ENCODE peak calls at places on chromosomes 11 and 22, in four cellular contexts. E, N, P and L are unnamed samples.

GRCh38 chr11:110431212-110432073 is 1.7 kb downstream of the FDX1 start:
- DNase-seq in E (peak), N (no peak), P (no peak), L (peak)

GRCh38 chr11:10309163-10310093 is 4.6 kb downstream of the ADM start:
- DNase-seq in E (peak), N (peak), P (peak), L (peak)

GRCh38 chr11:15967166-15967565 is 389.2 kb downstream of the SOX6 start:
- DNase-seq in E (peak), N (no peak), P (peak), L (peak)

GRCh38 chr11:75262961-75263852 is 22.6 kb downstream of the TPBGL start:
- DNase-seq in E (no peak), N (no peak), P (no peak), L (no peak)

GRCh38 chr11:79007811-79008294 is 433.0 kb downstream of the TENM4 start:
- DNase-seq in E (no peak), N (no peak), P (no peak), L (no peak)

GRCh38 chr22:38144025-38144405 is 33.5 kb upstream of the BAIAP2L2 start:
- DNase-seq in E (no peak), N (no peak), P (no peak), L (no peak)

GRCh38 chr22:27135582-27135981 is 478.2 kb downstream of the MIAT start:
- DNase-seq in E (peak), N (no peak), P (no peak), L (peak)

GRCh38 chr11:75467881-75468280 is 34.9 kb upstream of the KLHL35 start:
- DNase-seq in E (no peak), N (no peak), P (no peak), L (no peak)

GRCh38 chr22:30008401-30008800 is 71.9 kb upstream of the HORMAD2 start:
- DNase-seq in E (no peak), N (no peak), P (no peak), L (no peak)

GRCh38 chr11:63761870-63762661 is 6.5 kb downstream of the ZFTA start:
- DNase-seq in E (no peak), N (peak), P (peak), L (no peak)

GRCh38 chr22:30239421-30240405 is 6.8 kb downstream of the LIF start:
- DNase-seq in E (no peak), N (no peak), P (no peak), L (no peak)

GRCh38 chr11:6249822-6250555 is 9.6 kb upstream of the CCKBR start:
- DNase-seq in E (peak), N (peak), P (peak), L (peak)

GRCh38 chr11:17208257-17208999 is 642 bp upstream of the PIK3C2A start:
- DNase-seq in E (peak), N (no peak), P (peak), L (peak)

GRCh38 chr22:49992921-49993648 is 19.5 kb downstream of the IL17REL start:
- DNase-seq in E (peak), N (peak), P (peak), L (peak)

GRCh38 chr22:28955817-28956216 is 72.4 kb downstream of the ZNRF3 start:
- DNase-seq in E (no peak), N (no peak), P (no peak), L (no peak)

GRCh38 chr11:97856666-97857065 is 1164.1 kb upstream of the CNTN5 start:
- DNase-seq in E (no peak), N (no peak), P (no peak), L (no peak)

GRCh38 chr22:50051930-50052329 is 6.2 kb downstream of the TTLL8 start:
- DNase-seq in E (no peak), N (no peak), P (no peak), L (no peak)

GRCh38 chr11:120532511-120533196 is 21.1 kb downstream of the GRIK4 start:
- DNase-seq in E (peak), N (no peak), P (no peak), L (no peak)

GRCh38 chr11:3368199-3368598 is 10.7 kb downstream of the ZNF195 start:
- DNase-seq in E (no peak), N (no peak), P (no peak), L (no peak)

GRCh38 chr11:14446701-14447169 is 52.9 kb downstream of the COPB1 start:
- DNase-seq in E (no peak), N (no peak), P (no peak), L (peak)

GRCh38 chr22:30015229-30015797 is 65.0 kb upstream of the HORMAD2 start:
- DNase-seq in E (no peak), N (no peak), P (no peak), L (peak)

GRCh38 chr11:20839231-20839630 is 169.8 kb downstream of the NELL1 start:
- DNase-seq in E (no peak), N (no peak), P (no peak), L (no peak)

GRCh38 chr22:49531533-49531895 is 296.2 kb downstream of the BRD1 start:
- DNase-seq in E (no peak), N (no peak), P (no peak), L (no peak)

GRCh38 chr22:31442768-31443489 is 43.5 kb downstream of the DRG1 start:
- DNase-seq in E (no peak), N (no peak), P (peak), L (no peak)

GRCh38 chr11:125188021-125188420 is 23.5 kb downstream of the PKNOX2 start:
- DNase-seq in E (no peak), N (no peak), P (no peak), L (peak)

GRCh38 chr11:75142714-75143419 is 8.0 kb upstream of the SLCO2B1 start:
- DNase-seq in E (peak), N (peak), P (peak), L (peak)

GRCh38 chr22:20550851-20551744 is 43.7 kb downstream of the MED15 start:
- DNase-seq in E (peak), N (peak), P (peak), L (peak)

GRCh38 chr22:20552913-20553401 is 45.5 kb downstream of the MED15 start:
- DNase-seq in E (peak), N (no peak), P (peak), L (no peak)

GRCh38 chr22:20550057-20550817 is 42.8 kb downstream of the MED15 start:
- DNase-seq in E (no peak), N (no peak), P (no peak), L (no peak)

GRCh38 chr22:20552450-20552894 is 45.1 kb downstream of the MED15 start:
- DNase-seq in E (peak), N (peak), P (peak), L (no peak)

DNA sequence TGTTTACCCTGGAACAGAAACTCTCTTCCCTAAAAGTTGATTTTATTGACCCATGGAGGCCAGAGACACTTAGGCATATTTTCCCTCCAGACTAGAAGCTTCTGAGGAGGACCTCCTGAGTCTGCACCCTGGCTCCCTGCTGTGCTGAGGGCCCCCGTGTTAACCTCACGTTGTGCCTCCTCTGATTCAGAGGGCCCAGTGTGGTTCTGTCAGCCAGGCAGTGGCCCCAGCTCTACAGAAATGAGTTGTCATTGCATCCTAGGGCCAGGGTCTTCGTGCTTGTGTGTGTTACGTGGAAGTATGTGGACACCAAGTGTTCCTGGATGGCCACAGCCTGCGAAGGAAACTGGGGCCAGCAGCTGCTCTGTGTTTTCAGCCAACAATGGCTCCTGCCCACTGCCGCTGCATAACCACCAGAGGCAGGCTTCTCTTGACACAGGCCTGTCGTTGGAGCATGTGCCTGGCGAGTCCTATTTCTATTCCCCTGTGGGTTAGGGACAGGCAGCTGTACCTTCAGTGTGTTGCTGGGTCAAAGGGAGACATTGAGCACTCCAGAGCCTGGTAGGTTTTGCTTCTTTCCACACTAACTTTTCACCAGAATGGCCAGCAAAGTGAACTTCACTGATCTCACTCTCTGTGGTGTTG is 44.5 kb downstream of the MED15 start:
- DNase-seq in E (no peak), N (peak), P (peak), L (no peak)
- H3K4me3 ChIP-seq in E (no peak), N (peak), P (no peak), L (no peak)

GRCh38 chr11:708511-708910 is 2.5 kb downstream of the EPS8L2 start:
- DNase-seq in E (no peak), N (no peak), P (no peak), L (no peak)
- H3K4me3 ChIP-seq in E (no peak), N (no peak), P (no peak), L (no peak)

GRCh38 chr11:101128571-101129202 is 926 bp downstream of the PGR start:
- DNase-seq in E (no peak), N (peak), P (peak), L (no peak)

GRCh38 chr11:101126551-101127347 is 2.9 kb downstream of the PGR start:
- DNase-seq in E (peak), N (peak), P (peak), L (no peak)

GRCh38 chr11:101129203-101129943 is at the start of gene PGR:
- DNase-seq in E (no peak), N (peak), P (peak), L (no peak)

GRCh38 chr11:101127699-101128570 is 1.7 kb downstream of the PGR start:
- DNase-seq in E (no peak), N (peak), P (peak), L (no peak)

DNA sequence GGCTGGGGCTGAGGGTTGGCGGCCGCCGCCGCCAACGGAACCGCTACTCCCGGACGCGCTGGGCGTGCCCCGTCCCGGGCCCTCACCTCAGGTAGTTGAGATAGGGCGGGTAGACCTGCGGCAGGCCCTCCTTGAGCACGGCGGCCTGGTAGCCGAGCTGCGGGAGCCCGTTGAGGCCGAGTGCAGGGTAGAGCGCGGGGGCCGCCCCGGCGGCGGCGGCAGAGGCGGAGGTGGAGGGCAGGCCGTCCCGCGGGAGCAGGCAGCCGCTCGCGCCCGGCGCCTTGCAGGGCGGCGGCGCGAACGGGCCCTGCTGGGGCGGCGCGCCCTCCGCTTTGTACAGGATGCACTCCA is 2.3 kb downstream of the PGR start:
- DNase-seq in E (no peak), N (peak), P (peak), L (no peak)
- H3K4me3 ChIP-seq in E (peak), N (peak), P (peak), L (peak)

GRCh38 chr11:86064236-86064803 is 4.6 kb downstream of the PICALM start:
- DNase-seq in E (no peak), N (no peak), P (no peak), L (peak)
- H3K4me3 ChIP-seq in E (no peak), N (peak), P (peak), L (no peak)

DNA sequence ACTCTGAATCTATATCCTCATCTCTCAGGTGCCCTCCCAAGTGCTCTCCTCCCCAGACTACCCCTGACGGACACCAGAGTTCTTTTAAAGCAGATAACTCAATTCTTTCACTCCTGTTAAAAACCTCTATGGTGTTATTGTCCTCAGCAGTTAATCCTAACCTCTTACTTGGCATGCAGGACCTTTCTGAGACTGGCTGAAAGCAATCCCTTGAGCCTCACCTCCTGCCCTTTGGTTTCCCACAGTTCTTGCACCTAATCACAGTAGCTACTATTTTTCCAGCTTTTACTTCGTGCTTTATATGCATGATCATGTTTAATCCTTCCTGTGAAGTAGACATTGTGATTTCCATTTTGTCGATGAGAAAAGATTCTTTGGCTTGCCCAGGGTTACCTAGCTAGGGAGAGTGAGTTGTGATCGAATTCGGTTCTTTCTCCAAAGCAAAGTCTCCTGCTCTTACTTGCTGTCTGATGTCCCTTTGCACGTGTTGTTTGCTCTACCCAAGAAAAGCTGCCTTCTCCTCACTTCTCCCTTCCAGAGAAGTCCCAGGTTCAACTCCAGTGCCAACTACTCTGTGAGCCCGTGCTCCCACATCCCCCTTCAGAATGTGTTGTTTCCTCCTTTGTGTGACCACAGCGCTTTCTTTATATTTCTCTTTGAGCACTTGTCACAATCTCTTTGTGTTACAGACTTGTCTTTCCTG is 2.1 kb downstream of the UBE2L3 start:
- DNase-seq in E (no peak), N (no peak), P (no peak), L (no peak)
- H3K4me3 ChIP-seq in E (peak), N (peak), P (peak), L (no peak)

GRCh38 chr22:36379593-36380361 is 8.0 kb downstream of the MYH9 start:
- DNase-seq in E (no peak), N (peak), P (no peak), L (no peak)
- H3K4me3 ChIP-seq in E (no peak), N (peak), P (peak), L (no peak)

DNA sequence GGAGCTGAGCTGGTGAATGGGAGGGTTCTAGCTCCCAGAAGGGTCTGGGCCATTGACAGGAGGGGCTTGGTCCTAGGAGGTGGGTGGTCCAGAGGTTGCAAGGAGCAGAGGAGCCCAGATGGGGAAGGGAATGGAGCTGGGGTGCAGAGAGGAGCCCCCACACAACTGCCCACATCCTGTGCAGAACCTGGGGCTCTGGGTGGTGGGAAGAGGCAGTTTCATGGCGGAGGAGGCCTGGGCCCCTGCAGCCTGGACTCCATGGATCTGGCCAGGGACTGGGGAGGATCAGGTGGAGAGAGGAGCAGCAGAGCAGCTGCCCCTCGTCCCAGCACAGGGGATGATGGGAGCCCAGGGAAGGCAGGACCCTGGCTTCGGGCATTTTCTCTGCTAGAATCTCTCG is 963 bp upstream of the ADORA2A start:
- DNase-seq in E (no peak), N (no peak), P (no peak), L (no peak)
- H3K4me3 ChIP-seq in E (no peak), N (no peak), P (no peak), L (no peak)

GRCh38 chr11:35525501-35526175 is at the start of gene PAMR1:
- DNase-seq in E (peak), N (peak), P (peak), L (peak)

GRCh38 chr11:35523351-35523768 is 2.1 kb downstream of the PAMR1 start:
- DNase-seq in E (peak), N (no peak), P (no peak), L (no peak)

GRCh38 chr11:35523861-35524260 is 1.6 kb downstream of the PAMR1 start:
- DNase-seq in E (no peak), N (no peak), P (no peak), L (no peak)

GRCh38 chr11:35526370-35526792 is 965 bp upstream of the PAMR1 start:
- DNase-seq in E (no peak), N (no peak), P (no peak), L (no peak)

DNA sequence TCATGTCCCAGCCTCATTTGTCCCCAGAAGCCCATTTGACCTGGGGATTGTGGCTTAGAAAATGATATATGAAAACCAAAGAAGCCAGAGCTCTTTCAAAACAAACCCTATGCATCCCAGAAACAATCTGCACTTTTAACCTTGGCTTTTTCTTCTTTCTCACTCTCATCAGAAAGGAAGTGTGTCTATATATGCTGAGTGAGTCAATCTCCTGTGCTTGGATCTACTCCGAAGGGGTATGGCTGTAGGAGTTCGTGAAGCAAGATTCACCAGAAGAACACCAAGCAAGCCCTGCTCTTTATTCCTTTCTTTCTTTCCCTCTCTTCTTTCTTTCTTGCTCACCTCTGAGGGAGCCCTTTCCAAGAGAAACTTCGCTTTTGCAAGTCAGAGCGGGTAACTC is 636 bp downstream of the PAMR1 start:
- DNase-seq in E (peak), N (no peak), P (no peak), L (peak)
- H3K4me3 ChIP-seq in E (peak), N (peak), P (peak), L (no peak)

GRCh38 chr22:22941831-22942510 is 54.4 kb downstream of the IGLL5 start:
- DNase-seq in E (no peak), N (no peak), P (peak), L (no peak)
- H3K4me3 ChIP-seq in E (no peak), N (no peak), P (no peak), L (no peak)

GRCh38 chr11:119316017-119316728 is 757 bp downstream of the MCAM start:
- DNase-seq in E (no peak), N (peak), P (peak), L (no peak)

GRCh38 chr11:119318240-119319135 is 1.6 kb upstream of the MCAM start:
- DNase-seq in E (peak), N (no peak), P (peak), L (peak)

GRCh38 chr11:119319136-119319701 is 2.3 kb upstream of the MCAM start:
- DNase-seq in E (no peak), N (no peak), P (no peak), L (no peak)

GRCh38 chr11:119316729-119317591 is at the start of gene MCAM:
- DNase-seq in E (peak), N (peak), P (peak), L (no peak)

GRCh38 chr11:119317592-119318239 is 786 bp upstream of the MCAM start:
- DNase-seq in E (peak), N (no peak), P (no peak), L (peak)
- H3K4me3 ChIP-seq in E (no peak), N (peak), P (peak), L (peak)